ENCODE peak calls at places on chromosomes 12 and 14, in eight cellular contexts. U is AML-193; Y is naive thymus-derived CD8-positive, alpha-beta T cell; C is AG09319; D is RWPE1; K is NCI-H1694; Q is C1 segment of cervical spinal cord; F is NCI-H510A. R is an unnamed sample.

GRCh38 chr12:27571463-27571862 is 47.5 kb downstream of the PPFIBP1 start:
- DNase-seq in U (no peak), Y (no peak), C (no peak), D (peak), K (no peak), Q (no peak), F (no peak), R (no peak)

GRCh38 chr12:115895247-115895646 is 382.2 kb downstream of the MED13L start:
- DNase-seq in U (no peak), Y (no peak), C (no peak), D (no peak), K (no peak), Q (no peak), F (no peak), R (no peak)

GRCh38 chr14:79064200-79064599 is 894.0 kb downstream of the NRXN3 start:
- DNase-seq in U (no peak), Y (no peak), C (no peak), D (no peak), K (no peak), Q (no peak), F (no peak), R (no peak)

GRCh38 chr12:90908465-90908864 is 46.5 kb downstream of the CCER1 start:
- DNase-seq in U (no peak), Y (no peak), C (peak), D (peak), K (no peak), Q (no peak), F (no peak), R (no peak)

GRCh38 chr12:31749024-31749704 is 20.3 kb upstream of the AMN1 start:
- DNase-seq in U (peak), Y (no peak), C (peak), D (peak), K (no peak), Q (no peak), F (peak), R (no peak)

GRCh38 chr12:105930612-105931011 is 208.1 kb downstream of the NUAK1 start:
- DNase-seq in U (no peak), Y (no peak), C (no peak), D (no peak), K (no peak), Q (no peak), F (no peak), R (no peak)

GRCh38 chr12:28604240-28604639 is 414.0 kb downstream of the CCDC91 start:
- DNase-seq in U (no peak), Y (no peak), C (no peak), D (no peak), K (no peak), Q (no peak), F (no peak), R (no peak)

GRCh38 chr14:32821989-32822653 is 116.6 kb upstream of the NPAS3 start:
- DNase-seq in U (no peak), Y (no peak), C (peak), D (no peak), K (no peak), Q (no peak), F (no peak), R (no peak)

GRCh38 chr14:93035917-93036651 is 79.6 kb downstream of the ITPK1 start:
- DNase-seq in U (no peak), Y (no peak), C (no peak), D (peak), K (no peak), Q (no peak), F (no peak), R (no peak)

R was measured in mesothelial cell of epicardium.